ENCODE peak calls at places on chromosomes 3 and 15, in eight cellular contexts. T is adrenal gland, L is choroid plexus epithelial cell, X is OCI-LY7, G is tibial artery, E is cardiac muscle cell, W is endothelial cell of umbilical vein, Q is neural progenitor cell. O is an unnamed sample.

GRCh38 chr3:14117468-14118399 is 6.9 kb downstream of the CHCHD4 start:
- DNase-seq in Q (no peak), W (no peak), L (no peak), T (no peak), E (no peak), X (no peak), G (no peak), O (no peak)

GRCh38 chr3:61894988-61895935 is 333.9 kb downstream of the PTPRG start:
- DNase-seq in G (peak), W (peak), Q (no peak), L (peak), T (peak), X (peak), E (peak), O (peak)

GRCh38 chr3:155647196-155647595 is 97.7 kb downstream of the PLCH1 start:
- DNase-seq in W (no peak), E (no peak), Q (no peak), X (no peak), G (no peak), L (no peak), T (no peak), O (no peak)

GRCh38 chr3:189680723-189681122 is 49.5 kb downstream of the TP63 start:
- DNase-seq in G (no peak), W (no peak), T (no peak), Q (no peak), L (no peak), X (no peak), E (no peak), O (no peak)

GRCh38 chr3:143070977-143071551 is 48.5 kb upstream of the CHST2 start:
- DNase-seq in X (no peak), Q (no peak), L (peak), W (no peak), T (no peak), G (no peak), E (no peak), O (peak)

GRCh38 chr15:57306305-57306943 is 69.9 kb upstream of the CGNL1 start:
- DNase-seq in T (peak), W (peak), X (peak), E (peak), G (peak), Q (peak), L (peak), O (peak)

GRCh38 chr3:13858768-13859520 is 20.9 kb downstream of the WNT7A start:
- DNase-seq in E (no peak), Q (no peak), W (no peak), G (no peak), T (no peak), X (no peak), L (no peak), O (no peak)

GRCh38 chr3:128804017-128804816 is 75.2 kb upstream of the ACAD9 start:
- DNase-seq in W (peak), Q (no peak), X (peak), E (no peak), T (no peak), G (no peak), L (peak), O (peak)

GRCh38 chr15:40082195-40082868 is 26.3 kb downstream of the BMF start:
- DNase-seq in W (peak), E (no peak), T (no peak), X (no peak), G (no peak), Q (no peak), L (no peak), O (no peak)

GRCh38 chr3:123416647-123417046 is 32.2 kb downstream of the ADCY5 start:
- DNase-seq in L (no peak), G (no peak), W (no peak), X (no peak), Q (no peak), T (no peak), E (no peak), O (no peak)

GRCh38 chr3:124409650-124410275 is 320.5 kb upstream of the UMPS start:
- DNase-seq in L (peak), E (peak), W (peak), T (no peak), G (no peak), X (no peak), Q (no peak), O (peak)

GRCh38 chr3:134366221-134366927 is 7.9 kb downstream of the AMOTL2 start:
- DNase-seq in G (no peak), L (no peak), E (no peak), W (no peak), Q (no peak), T (no peak), X (no peak), O (no peak)

GRCh38 chr3:107064445-107065060 is 312.7 kb upstream of the CCDC54 start:
- DNase-seq in Q (peak), W (peak), L (peak), X (peak), G (peak), T (peak), E (peak), O (peak)

GRCh38 chr3:30112904-30113484 is 493.4 kb upstream of the TGFBR2 start:
- DNase-seq in X (peak), T (no peak), Q (peak), G (no peak), W (peak), L (peak), E (peak), O (peak)

GRCh38 chr3:3600665-3601340 is 198.4 kb upstream of the LRRN1 start:
- DNase-seq in W (no peak), X (no peak), G (no peak), L (no peak), E (no peak), T (no peak), Q (no peak), O (no peak)

GRCh38 chr3:52890735-52891134 is 6.6 kb downstream of the STIMATE start:
- DNase-seq in E (no peak), T (peak), G (no peak), X (no peak), Q (no peak), L (no peak), W (no peak), O (no peak)

DNA sequence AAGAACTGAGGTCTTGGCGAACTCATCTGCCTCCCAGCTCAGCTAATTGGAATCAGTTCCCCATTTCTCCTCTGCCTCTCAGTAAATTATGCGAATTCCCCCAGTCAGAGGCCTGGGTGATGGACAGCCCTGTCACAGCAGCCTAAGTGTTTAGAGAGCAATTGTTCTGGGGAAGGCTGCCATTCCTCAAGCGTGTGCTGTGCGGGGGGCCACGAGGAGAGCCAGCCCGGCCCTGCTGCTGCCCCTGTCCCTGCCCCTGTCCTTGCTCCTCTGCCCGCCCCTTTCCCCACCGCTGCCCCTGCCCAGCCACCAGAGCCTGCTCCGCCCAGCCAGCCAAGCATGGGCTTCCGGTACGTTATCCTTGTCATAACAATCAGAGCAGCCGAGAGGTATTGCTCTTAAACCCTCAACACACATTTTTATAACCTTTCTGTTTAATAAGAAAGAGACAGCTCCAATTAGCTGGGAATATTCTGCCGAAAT is 12.2 kb upstream of the CACNA2D2 start:
- DNase-seq in Q (peak), T (no peak), W (peak), L (peak), G (no peak), X (peak), E (peak), O (peak)
- H3K4me3 ChIP-seq in Q (peak), T (no peak), W (no peak), L (no peak), G (peak), X (no peak), E (peak), O (no peak)

GRCh38 chr15:76330281-76330680 is 6.3 kb upstream of the ISL2 start:
- DNase-seq in G (peak), X (no peak), L (peak), Q (peak), E (peak), T (peak), W (peak), O (peak)
- TF ChIP-seq CTCF in G (peak), X (peak), L (peak), Q (peak), E (peak), T (peak), W (peak), O (peak)

GRCh38 chr3:147390589-147391569 is 15.5 kb downstream of the ZIC4 start:
- DNase-seq in Q (peak), X (no peak), L (peak), E (no peak), W (no peak), G (no peak), T (no peak), O (no peak)
- H3K4me3 ChIP-seq in Q (peak), X (no peak), L (peak), E (no peak), W (no peak), G (no peak), T (no peak), O (no peak)

DNA sequence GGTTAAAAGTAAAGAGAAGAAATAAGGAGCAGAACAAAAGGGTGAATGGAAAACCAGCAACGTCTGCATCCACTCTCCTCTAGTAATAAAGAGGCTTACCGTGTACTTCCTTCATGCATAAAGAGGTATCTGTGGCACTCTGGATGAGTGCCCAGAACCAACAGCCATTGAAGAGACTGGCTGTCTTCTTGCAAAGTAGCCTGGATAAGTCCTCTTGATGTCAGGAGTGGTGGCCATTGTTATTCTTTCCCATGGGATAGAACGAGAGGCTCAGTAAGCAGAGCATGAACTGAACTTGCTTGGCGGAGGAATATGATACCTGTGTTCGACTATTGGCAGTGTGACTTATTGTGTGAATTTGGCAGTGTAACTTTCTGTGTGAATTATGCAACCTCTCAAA is 186.2 kb upstream of the RASGRP1 start:
- DNase-seq in L (no peak), W (no peak), Q (no peak), X (no peak), T (no peak), G (no peak), E (no peak), O (no peak)
- TF ChIP-seq CTCF in L (no peak), W (no peak), Q (no peak), X (no peak), T (no peak), G (no peak), E (no peak), O (no peak)

DNA sequence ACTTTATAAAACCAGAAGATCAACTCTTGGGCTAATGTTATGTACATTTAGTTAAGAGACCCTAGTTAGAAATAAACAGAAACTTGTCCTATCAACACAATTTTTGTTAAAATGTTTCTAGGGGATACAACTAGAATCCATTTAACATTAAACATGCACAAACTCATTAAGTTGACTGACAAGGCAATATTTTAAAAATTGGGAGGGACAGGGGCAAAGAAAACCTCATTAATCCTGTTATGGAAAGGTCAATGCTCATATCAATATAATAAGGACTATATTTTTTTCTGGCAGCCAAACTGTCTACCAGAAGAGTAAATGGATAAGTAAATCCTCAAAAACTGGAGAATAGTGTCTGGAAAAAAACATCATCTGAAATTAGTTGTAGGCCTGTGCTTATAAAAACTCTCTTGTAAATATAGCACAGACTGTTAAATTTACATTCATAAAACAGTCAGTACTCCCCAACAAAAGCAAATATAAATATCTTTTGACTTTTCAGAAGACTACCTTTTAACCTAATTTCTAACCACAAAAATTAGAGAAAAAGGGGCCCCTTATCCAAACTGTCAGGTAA is 4.4 kb downstream of the TRA2B start:
- DNase-seq in E (no peak), X (no peak), Q (no peak), L (no peak), G (no peak), T (no peak), W (no peak), O (no peak)
- H3K4me3 ChIP-seq in E (peak), X (peak), Q (peak), L (peak), G (peak), T (no peak), W (peak), O (peak)